ENCODE peak calls at places on chromosome 13, in seven cellular contexts. One of them, this sample, is unnamed.

GRCh38 chr13:59931621-59932020 is 232.1 kb downstream of the DIAPH3 start:
- DNase-seq in AG04449: no peak
- DNase-seq in myocyte: no peak
- DNase-seq in activated naive CD8-positive, alpha-beta T cell treated with anti-CD3 and anti-CD28 coated beads, Interleukin-2, amount 50 U/mL, for 16 hours: no peak
- DNase-seq in EH: no peak
- DNase-seq in T-cell: no peak
- DNase-seq in ascending aorta: no peak
- DNase-seq in this sample: no peak

GRCh38 chr13:23621316-23621645 is 51.1 kb downstream of the TNFRSF19 start:
- DNase-seq in AG04449: peak; percentile 67
- DNase-seq in myocyte: peak; percentile 70
- DNase-seq in activated naive CD8-positive, alpha-beta T cell treated with anti-CD3 and anti-CD28 coated beads, Interleukin-2, amount 50 U/mL, for 16 hours: no peak
- DNase-seq in EH: peak; percentile 90
- DNase-seq in T-cell: no peak
- DNase-seq in ascending aorta: no peak
- DNase-seq in this sample: no peak

GRCh38 chr13:41148421-41149283 is 16.1 kb upstream of the KBTBD6 start:
- DNase-seq in AG04449: no peak
- DNase-seq in myocyte: peak; percentile 3
- DNase-seq in activated naive CD8-positive, alpha-beta T cell treated with anti-CD3 and anti-CD28 coated beads, Interleukin-2, amount 50 U/mL, for 16 hours: no peak
- DNase-seq in EH: no peak
- DNase-seq in T-cell: no peak
- DNase-seq in ascending aorta: no peak
- DNase-seq in this sample: no peak

GRCh38 chr13:86572115-86572514 is 772.9 kb upstream of the SLITRK6 start:
- DNase-seq in AG04449: no peak
- DNase-seq in myocyte: no peak
- DNase-seq in activated naive CD8-positive, alpha-beta T cell treated with anti-CD3 and anti-CD28 coated beads, Interleukin-2, amount 50 U/mL, for 16 hours: no peak
- DNase-seq in EH: no peak
- DNase-seq in T-cell: no peak
- DNase-seq in ascending aorta: no peak
- DNase-seq in this sample: no peak

GRCh38 chr13:66665991-66666390 is 564.1 kb downstream of the PCDH9 start:
- DNase-seq in AG04449: peak; percentile 71
- DNase-seq in myocyte: peak; percentile 94
- DNase-seq in activated naive CD8-positive, alpha-beta T cell treated with anti-CD3 and anti-CD28 coated beads, Interleukin-2, amount 50 U/mL, for 16 hours: no peak
- DNase-seq in EH: peak; percentile 87
- DNase-seq in T-cell: no peak
- DNase-seq in ascending aorta: no peak
- DNase-seq in this sample: no peak

GRCh38 chr13:107138468-107138867 is 570.5 kb upstream of the ARGLU1 start:
- DNase-seq in AG04449: no peak
- DNase-seq in myocyte: no peak
- DNase-seq in activated naive CD8-positive, alpha-beta T cell treated with anti-CD3 and anti-CD28 coated beads, Interleukin-2, amount 50 U/mL, for 16 hours: no peak
- DNase-seq in EH: no peak
- DNase-seq in T-cell: no peak
- DNase-seq in ascending aorta: no peak
- DNase-seq in this sample: no peak

GRCh38 chr13:75445717-75446529 is 36.0 kb downstream of the TBC1D4 start:
- DNase-seq in AG04449: no peak
- DNase-seq in myocyte: peak; percentile 47
- DNase-seq in activated naive CD8-positive, alpha-beta T cell treated with anti-CD3 and anti-CD28 coated beads, Interleukin-2, amount 50 U/mL, for 16 hours: no peak
- DNase-seq in EH: peak; percentile 13
- DNase-seq in T-cell: no peak
- DNase-seq in ascending aorta: no peak
- DNase-seq in this sample: no peak

GRCh38 chr13:91889641-91890040 is 491.2 kb downstream of the GPC5 start:
- DNase-seq in AG04449: no peak
- DNase-seq in myocyte: no peak
- DNase-seq in activated naive CD8-positive, alpha-beta T cell treated with anti-CD3 and anti-CD28 coated beads, Interleukin-2, amount 50 U/mL, for 16 hours: no peak
- DNase-seq in EH: no peak
- DNase-seq in T-cell: no peak
- DNase-seq in ascending aorta: no peak
- DNase-seq in this sample: no peak

GRCh38 chr13:112748947-112749346 is 59.1 kb downstream of the ATP11A start:
- DNase-seq in AG04449: no peak
- DNase-seq in myocyte: no peak
- DNase-seq in activated naive CD8-positive, alpha-beta T cell treated with anti-CD3 and anti-CD28 coated beads, Interleukin-2, amount 50 U/mL, for 16 hours: no peak
- DNase-seq in EH: no peak
- DNase-seq in T-cell: no peak
- DNase-seq in ascending aorta: no peak
- DNase-seq in this sample: no peak

GRCh38 chr13:93023929-93024328 is 202.7 kb upstream of the GPC6 start:
- DNase-seq in AG04449: no peak
- DNase-seq in myocyte: no peak
- DNase-seq in activated naive CD8-positive, alpha-beta T cell treated with anti-CD3 and anti-CD28 coated beads, Interleukin-2, amount 50 U/mL, for 16 hours: no peak
- DNase-seq in EH: no peak
- DNase-seq in T-cell: no peak
- DNase-seq in ascending aorta: no peak
- DNase-seq in this sample: no peak

GRCh38 chr13:62627226-62627625 is 1211.6 kb upstream of the PCDH20 start:
- DNase-seq in AG04449: no peak
- DNase-seq in myocyte: no peak
- DNase-seq in activated naive CD8-positive, alpha-beta T cell treated with anti-CD3 and anti-CD28 coated beads, Interleukin-2, amount 50 U/mL, for 16 hours: no peak
- DNase-seq in EH: no peak
- DNase-seq in T-cell: no peak
- DNase-seq in ascending aorta: no peak
- DNase-seq in this sample: no peak

GRCh38 chr13:85230754-85231153 is 568.5 kb downstream of the SLITRK6 start:
- DNase-seq in AG04449: no peak
- DNase-seq in myocyte: no peak
- DNase-seq in activated naive CD8-positive, alpha-beta T cell treated with anti-CD3 and anti-CD28 coated beads, Interleukin-2, amount 50 U/mL, for 16 hours: no peak
- DNase-seq in EH: no peak
- DNase-seq in T-cell: no peak
- DNase-seq in ascending aorta: no peak
- DNase-seq in this sample: no peak

GRCh38 chr13:28059214-28059613 is 41.2 kb downstream of the FLT3 start:
- DNase-seq in AG04449: no peak
- DNase-seq in myocyte: peak; percentile 16
- DNase-seq in activated naive CD8-positive, alpha-beta T cell treated with anti-CD3 and anti-CD28 coated beads, Interleukin-2, amount 50 U/mL, for 16 hours: no peak
- DNase-seq in EH: peak; percentile 38
- DNase-seq in T-cell: peak; percentile 23
- DNase-seq in ascending aorta: no peak
- DNase-seq in this sample: peak; percentile 36

GRCh38 chr13:110371550-110372465 is 64.7 kb downstream of the COL4A2 start:
- DNase-seq in AG04449: no peak
- DNase-seq in myocyte: no peak
- DNase-seq in activated naive CD8-positive, alpha-beta T cell treated with anti-CD3 and anti-CD28 coated beads, Interleukin-2, amount 50 U/mL, for 16 hours: no peak
- DNase-seq in EH: no peak
- DNase-seq in T-cell: no peak
- DNase-seq in ascending aorta: no peak
- DNase-seq in this sample: no peak

GRCh38 chr13:63327584-63327983 is 1911.9 kb upstream of the PCDH20 start:
- DNase-seq in AG04449: no peak
- DNase-seq in myocyte: no peak
- DNase-seq in activated naive CD8-positive, alpha-beta T cell treated with anti-CD3 and anti-CD28 coated beads, Interleukin-2, amount 50 U/mL, for 16 hours: no peak
- DNase-seq in EH: no peak
- DNase-seq in T-cell: no peak
- DNase-seq in ascending aorta: no peak
- DNase-seq in this sample: no peak

GRCh38 chr13:42946927-42947326 is 45.1 kb downstream of the EPSTI1 start:
- DNase-seq in AG04449: no peak
- DNase-seq in myocyte: no peak
- DNase-seq in activated naive CD8-positive, alpha-beta T cell treated with anti-CD3 and anti-CD28 coated beads, Interleukin-2, amount 50 U/mL, for 16 hours: no peak
- DNase-seq in EH: peak; percentile 18
- DNase-seq in T-cell: no peak
- DNase-seq in ascending aorta: no peak
- DNase-seq in this sample: no peak

GRCh38 chr13:41085961-41086360 is 24.7 kb downstream of the WBP4 start:
- DNase-seq in AG04449: no peak
- DNase-seq in myocyte: no peak
- DNase-seq in activated naive CD8-positive, alpha-beta T cell treated with anti-CD3 and anti-CD28 coated beads, Interleukin-2, amount 50 U/mL, for 16 hours: no peak
- DNase-seq in EH: no peak
- DNase-seq in T-cell: no peak
- DNase-seq in ascending aorta: no peak
- DNase-seq in this sample: no peak

GRCh38 chr13:110015253-110015652 is 228.9 kb upstream of the IRS2 start:
- DNase-seq in AG04449: no peak
- DNase-seq in myocyte: peak; percentile 79
- DNase-seq in activated naive CD8-positive, alpha-beta T cell treated with anti-CD3 and anti-CD28 coated beads, Interleukin-2, amount 50 U/mL, for 16 hours: no peak
- DNase-seq in EH: peak; percentile 25
- DNase-seq in T-cell: no peak
- DNase-seq in ascending aorta: no peak
- DNase-seq in this sample: no peak

GRCh38 chr13:86282450-86282849 is 483.2 kb upstream of the SLITRK6 start:
- DNase-seq in AG04449: no peak
- DNase-seq in myocyte: no peak
- DNase-seq in activated naive CD8-positive, alpha-beta T cell treated with anti-CD3 and anti-CD28 coated beads, Interleukin-2, amount 50 U/mL, for 16 hours: no peak
- DNase-seq in EH: no peak
- DNase-seq in T-cell: no peak
- DNase-seq in ascending aorta: no peak
- DNase-seq in this sample: no peak

This sample was measured in activated CD4-positive, alpha-beta memory T cell treated with anti-CD3 and anti-CD28 coated beads, Interleukin-2, amount 10 ng/mL, durations not matched to agents 7 days and 5 days.